ENCODE peak calls at places on chromosomes 6 and 20, in five cellular contexts. G is brain microvascular endothelial cell, M is bronchial epithelial cell, V is adipocyte, Y is neuronal stem cell. U is an unnamed sample. For H3K36me3, the result is how much of the 10 kb centered on the place peaks cover.

GRCh38 chr20:47502271-47502730 is 614 bp downstream of the NCOA3 start:
- DNase-seq in G (no peak), M (no peak), V (peak), Y (peak), U (no peak)

GRCh38 chr6:164097557-164098398 is 683.3 kb downstream of the QKI start:
- DNase-seq in G (peak), M (peak), V (peak), Y (no peak), U (peak)

GRCh38 chr6:107867302-107867615 is 43.1 kb upstream of the SCML4 start:
- DNase-seq in G (no peak), M (no peak), V (no peak), Y (no peak), U (no peak)

GRCh38 chr6:156045416-156045815 is 589.8 kb upstream of the NOX3 start:
- DNase-seq in G (no peak), M (no peak), V (no peak), Y (no peak), U (no peak)

GRCh38 chr20:19079536-19080299 is 132.7 kb upstream of the SLC24A3 start:
- DNase-seq in G (no peak), M (peak), V (no peak), Y (no peak), U (no peak)

GRCh38 chr20:48025661-48026060 is 240.4 kb upstream of the SULF2 start:
- DNase-seq in G (no peak), M (no peak), V (peak), Y (no peak), U (no peak)

GRCh38 chr6:46501136-46502089 is 10.2 kb upstream of the RCAN2 start:
- DNase-seq in G (peak), M (peak), V (peak), Y (no peak), U (no peak)

GRCh38 chr20:57071283-57071701 is 195.1 kb downstream of the BMP7 start:
- DNase-seq in G (no peak), M (no peak), V (no peak), Y (no peak), U (no peak)

GRCh38 chr6:28606424-28607391 is 81.0 kb downstream of the GPX5 start:
- DNase-seq in G (peak), M (peak), V (peak), Y (peak), U (peak)

GRCh38 chr20:46709459-46710148 is at the start of gene SLC2A10:
- DNase-seq in G (peak), M (no peak), V (peak), Y (peak), U (no peak)

GRCh38 chr6:42100029-42100901 is 42.2 kb downstream of the C6orf132 start:
- DNase-seq in G (peak), M (peak), V (peak), Y (no peak), U (no peak)

GRCh38 chr6:81215092-81215432 is 537.4 kb downstream of the TENT5A start:
- DNase-seq in G (no peak), M (no peak), V (no peak), Y (no peak), U (no peak)

GRCh38 chr20:25040438-25040831 is 17.5 kb downstream of the ACSS1 start:
- DNase-seq in G (peak), M (no peak), V (peak), Y (no peak), U (no peak)

GRCh38 chr6:5122504-5123112 is 37.5 kb downstream of the PPP1R3G start:
- DNase-seq in G (no peak), M (no peak), V (no peak), Y (no peak), U (no peak)

GRCh38 chr6:13873288-13874190 is 51.2 kb upstream of the RNF182 start:
- DNase-seq in G (no peak), M (no peak), V (peak), Y (peak), U (no peak)

GRCh38 chr6:3627501-3627900 is 124.0 kb downstream of the PXDC1 start:
- DNase-seq in G (no peak), M (no peak), V (no peak), Y (no peak), U (no peak)

GRCh38 chr20:14633507-14633906 is 296.1 kb upstream of the FLRT3 start:
- DNase-seq in G (no peak), M (no peak), V (no peak), Y (no peak), U (no peak)

GRCh38 chr6:143125896-143126573 is 65.3 kb downstream of the AIG1 start:
- DNase-seq in G (peak), M (no peak), V (peak), Y (no peak), U (no peak)

GRCh38 chr6:158909938-158910337 is 90.1 kb downstream of the RSPH3 start:
- DNase-seq in G (no peak), M (peak), V (no peak), Y (no peak), U (no peak)

GRCh38 chr6:14110001-14110818 is 7.4 kb upstream of the CD83 start:
- DNase-seq in G (no peak), M (no peak), V (no peak), Y (no peak), U (no peak)

GRCh38 chr6:106154326-106154725 is 68.2 kb downstream of the PRDM1 start:
- DNase-seq in G (no peak), M (no peak), V (no peak), Y (no peak), U (no peak)

GRCh38 chr6:126976263-126976797 is 142.1 kb upstream of the RSPO3 start:
- DNase-seq in G (no peak), M (no peak), V (no peak), Y (peak), U (no peak)

GRCh38 chr20:8837396-8837795 is 231.5 kb upstream of the PLCB4 start:
- DNase-seq in G (peak), M (peak), V (peak), Y (no peak), U (no peak)

GRCh38 chr6:166659581-166659980 is 32.5 kb upstream of the RPS6KA2 start:
- DNase-seq in G (no peak), M (no peak), V (no peak), Y (no peak), U (no peak)

GRCh38 chr6:15956205-15957106 is 172.4 kb upstream of the MYLIP start:
- DNase-seq in G (peak), M (no peak), V (no peak), Y (no peak), U (no peak)

GRCh38 chr20:5486377-5487054 is 169.8 kb upstream of the PROKR2 start:
- DNase-seq in G (no peak), M (no peak), V (no peak), Y (no peak), U (no peak)

GRCh38 chr6:153727910-153728309 is 311.1 kb upstream of the OPRM1 start:
- DNase-seq in G (peak), M (peak), V (peak), Y (no peak), U (peak)

GRCh38 chr6:161406633-161407032 is 132.8 kb upstream of the AGPAT4 start:
- DNase-seq in G (peak), M (peak), V (peak), Y (no peak), U (no peak)

GRCh38 chr6:16228709-16229665 is 9.4 kb upstream of the GMPR start:
- DNase-seq in G (no peak), M (no peak), V (no peak), Y (no peak), U (no peak)

GRCh38 chr6:52536424-52536916 is 40.4 kb downstream of the TRAM2 start:
- DNase-seq in G (no peak), M (no peak), V (no peak), Y (no peak), U (no peak)

GRCh38 chr6:167795874-167796667 is 30.6 kb upstream of the AFDN start:
- DNase-seq in G (no peak), M (no peak), V (no peak), Y (no peak), U (no peak)

GRCh38 chr20:37903317-37904007 is 535 bp downstream of the VSTM2L start:
- DNase-seq in G (no peak), M (no peak), V (no peak), Y (no peak), U (no peak)

GRCh38 chr20:62039738-62040137 is 25.9 kb downstream of the TAF4 start:
- DNase-seq in G (no peak), M (no peak), V (no peak), Y (no peak), U (no peak)

GRCh38 chr20:46715292-46715756 is 5.9 kb downstream of the SLC2A10 start:
- DNase-seq in G (no peak), M (peak), V (peak), Y (no peak), U (no peak)

GRCh38 chr6:14743465-14744211 is 502.2 kb upstream of the JARID2 start:
- DNase-seq in G (peak), M (peak), V (peak), Y (no peak), U (no peak)

GRCh38 chr6:11315743-11316437 is 83.4 kb upstream of the NEDD9 start:
- DNase-seq in G (peak), M (peak), V (peak), Y (no peak), U (no peak)

GRCh38 chr6:134464690-134465411 is 146.9 kb upstream of the SGK1 start:
- DNase-seq in G (peak), M (peak), V (no peak), Y (no peak), U (no peak)

GRCh38 chr6:116450769-116451740 is 10.1 kb upstream of the CALHM6 start:
- DNase-seq in G (no peak), M (peak), V (no peak), Y (no peak), U (no peak)

GRCh38 chr6:157092736-157093135 is 230.6 kb downstream of the TMEM242 start:
- DNase-seq in G (peak), M (no peak), V (no peak), Y (no peak), U (no peak)

GRCh38 chr6:157089851-157090250 is 233.5 kb downstream of the TMEM242 start:
- DNase-seq in G (no peak), M (no peak), V (no peak), Y (no peak), U (no peak)

GRCh38 chr6:157091832-157092231 is 231.5 kb downstream of the TMEM242 start:
- DNase-seq in G (no peak), M (no peak), V (no peak), Y (no peak), U (no peak)

GRCh38 chr6:157090736-157091135 is 232.6 kb downstream of the TMEM242 start:
- DNase-seq in G (no peak), M (no peak), V (no peak), Y (no peak), U (no peak)

GRCh38 chr6:157091243-157091642 is 232.1 kb downstream of the TMEM242 start:
- DNase-seq in G (no peak), M (no peak), V (no peak), Y (no peak), U (no peak)
- H3K36me3 ChIP-seq in G (under half), M (under half), V (under half), Y (under half), U (under half)

DNA sequence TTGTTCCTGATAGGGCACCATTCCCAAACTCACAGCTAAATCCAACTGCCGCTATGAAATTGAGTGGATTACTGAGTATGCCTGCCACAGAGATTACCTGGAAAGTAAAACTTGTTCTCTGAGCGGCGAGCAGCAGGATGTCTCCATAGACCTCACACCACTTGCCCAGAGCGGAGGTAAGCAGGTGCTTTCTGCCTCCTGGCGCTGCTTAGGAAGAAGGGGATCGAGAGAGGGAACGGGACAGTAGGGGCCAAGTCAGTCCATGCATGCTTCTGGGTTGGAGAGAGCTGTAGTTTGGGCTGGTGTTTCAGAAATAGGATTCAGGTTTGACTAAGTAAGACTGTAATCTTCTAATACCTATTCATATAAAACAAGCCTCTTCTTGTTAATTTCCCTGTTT is 63.7 kb downstream of the IGF2R start:
- DNase-seq in G (no peak), M (no peak), V (no peak), Y (no peak), U (no peak)
- H3K36me3 ChIP-seq in G (under half), M (under half), V (half or more), Y (half or more), U (under half)

GRCh38 chr20:63664861-63665594 is 6.9 kb downstream of the RTEL1 start:
- DNase-seq in G (no peak), M (no peak), V (no peak), Y (peak), U (no peak)
- H3K36me3 ChIP-seq in G (under half), M (under half), V (half or more), Y (half or more), U (under half)

GRCh38 chr20:49985157-49985556 is 2.4 kb downstream of the SNAI1 start:
- DNase-seq in G (no peak), M (no peak), V (no peak), Y (no peak), U (no peak)

GRCh38 chr20:49984426-49985153 is 1.8 kb downstream of the SNAI1 start:
- DNase-seq in G (no peak), M (no peak), V (peak), Y (no peak), U (no peak)

GRCh38 chr20:49987015-49987867 is 4.5 kb downstream of the SNAI1 start:
- DNase-seq in G (no peak), M (peak), V (peak), Y (no peak), U (no peak)

GRCh38 chr20:49985617-49986016 is 2.8 kb downstream of the SNAI1 start:
- DNase-seq in G (no peak), M (no peak), V (no peak), Y (no peak), U (no peak)

DNA sequence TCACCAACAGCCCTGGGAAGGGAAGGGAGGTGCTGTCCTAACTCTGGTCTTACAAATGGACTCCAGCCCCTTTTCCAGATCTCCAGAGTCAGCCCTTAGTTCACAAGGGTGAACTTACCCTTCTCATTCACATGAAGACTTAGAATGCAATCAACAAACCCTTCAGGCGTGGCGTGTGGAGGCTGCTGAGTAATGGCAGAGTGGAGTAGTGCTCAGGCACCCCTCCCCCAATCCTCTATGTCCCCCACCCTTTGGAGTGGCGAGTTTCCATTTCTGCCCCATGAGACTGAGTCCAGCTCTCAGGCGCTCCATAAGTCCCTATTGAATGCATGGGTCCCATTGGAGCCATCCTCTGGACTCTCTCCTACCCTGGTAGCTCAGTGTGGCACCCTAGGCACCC is 3.3 kb downstream of the SNAI1 start:
- DNase-seq in G (no peak), M (no peak), V (no peak), Y (no peak), U (no peak)
- H3K36me3 ChIP-seq in G (under half), M (under half), V (under half), Y (under half), U (under half)

GRCh38 chr6:122454673-122455072 is 16.9 kb downstream of the SERINC1 start:
- DNase-seq in G (no peak), M (peak), V (no peak), Y (no peak), U (no peak)
- H3K36me3 ChIP-seq in G (under half), M (under half), V (half or more), Y (half or more), U (half or more)

DNA sequence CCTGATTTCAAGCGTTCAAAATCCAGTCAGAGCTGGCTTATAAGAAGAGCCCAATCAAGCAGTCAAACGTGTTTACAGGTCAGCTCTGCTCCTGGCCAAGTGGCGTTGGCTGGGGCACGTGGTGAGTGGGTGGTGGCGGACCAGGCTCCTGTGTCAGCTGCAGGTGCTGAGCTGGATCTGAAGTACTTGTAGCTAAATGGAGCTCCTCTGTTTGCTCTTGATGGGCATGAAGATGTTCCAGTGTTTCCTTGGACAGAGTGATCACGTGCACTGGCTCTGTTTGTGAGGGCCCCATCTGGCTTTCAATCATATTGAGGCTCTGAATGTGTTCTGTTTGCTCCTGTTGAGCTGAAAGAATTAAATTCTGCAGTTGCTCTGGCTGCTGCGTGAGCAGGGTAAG is 10.2 kb upstream of the MICAL1 start:
- DNase-seq in G (no peak), M (no peak), V (no peak), Y (no peak), U (no peak)
- H3K36me3 ChIP-seq in G (under half), M (under half), V (half or more), Y (half or more), U (half or more)

GRCh38 chr20:41563087-41563486 is 55.1 kb downstream of the CHD6 start:
- DNase-seq in G (no peak), M (peak), V (no peak), Y (no peak), U (no peak)

GRCh38 chr20:41560971-41561370 is 57.2 kb downstream of the CHD6 start:
- DNase-seq in G (no peak), M (no peak), V (no peak), Y (no peak), U (no peak)

DNA sequence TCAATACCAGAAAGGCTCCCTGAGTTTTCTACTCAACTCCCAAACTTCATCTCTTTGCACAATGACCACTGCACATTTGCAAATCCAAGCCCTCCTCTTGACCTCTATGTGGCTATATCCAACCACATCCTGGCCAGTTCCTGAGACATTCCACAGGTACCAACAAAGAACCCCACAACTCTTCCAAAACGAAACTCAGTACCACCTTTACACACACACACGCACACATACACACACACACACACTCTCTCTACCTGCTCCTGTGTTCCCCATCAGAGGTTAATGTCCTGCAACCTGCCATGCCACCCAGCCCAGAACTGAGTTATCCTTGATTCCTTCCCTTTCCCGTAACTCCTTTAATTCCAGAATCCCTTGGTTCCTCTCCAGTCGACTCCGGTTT is 58.5 kb downstream of the CHD6 start:
- DNase-seq in G (no peak), M (no peak), V (no peak), Y (no peak), U (no peak)
- H3K36me3 ChIP-seq in G (under half), M (under half), V (under half), Y (under half), U (under half)

GRCh38 chr20:53580376-53581111 is 13.1 kb downstream of the ZNF217 start:
- DNase-seq in G (no peak), M (no peak), V (no peak), Y (no peak), U (no peak)
- H3K36me3 ChIP-seq in G (under half), M (under half), V (under half), Y (half or more), U (under half)

U was measured in SK-N-MC.